ENCODE peak calls at places on chromosomes 5 and 9, in five cellular contexts. B is CD8-positive, alpha-beta T cell; O is skeletal muscle cell; U is adrenal gland; D is RCC 7860. R is an unnamed sample.

GRCh38 chr5:149605998-149606721 is 24.9 kb downstream of the ARHGEF37 start:
- DNase-seq in B (no peak), O (peak), U (no peak), D (peak), R (no peak)

GRCh38 chr5:154236011-154236410 is 45.5 kb downstream of the GALNT10 start:
- DNase-seq in B (no peak), O (no peak), U (no peak), D (no peak), R (no peak)

GRCh38 chr9:17936365-17936764 is 357.5 kb downstream of the SH3GL2 start:
- DNase-seq in B (no peak), O (no peak), U (no peak), D (no peak), R (no peak)

GRCh38 chr9:93520523-93520922 is 55.9 kb upstream of the PHF2 start:
- DNase-seq in B (no peak), O (no peak), U (no peak), D (no peak), R (peak)

GRCh38 chr9:94096819-94097577 is 12.7 kb downstream of the PTPDC1 start:
- DNase-seq in B (no peak), O (no peak), U (no peak), D (peak), R (no peak)

GRCh38 chr5:141811287-141812155 is 66.7 kb downstream of the PCDH1 start:
- DNase-seq in B (peak), O (no peak), U (peak), D (no peak), R (peak)

GRCh38 chr9:117145811-117146490 is 268.9 kb downstream of the ASTN2 start:
- DNase-seq in B (no peak), O (no peak), U (no peak), D (no peak), R (no peak)

GRCh38 chr5:44646016-44646415 is 162.7 kb upstream of the MRPS30 start:
- DNase-seq in B (no peak), O (no peak), U (no peak), D (no peak), R (no peak)

GRCh38 chr5:172163346-172163745 is 24.7 kb downstream of the STK10 start:
- DNase-seq in B (no peak), O (no peak), U (peak), D (no peak), R (no peak)

GRCh38 chr9:95494416-95495371 is 22.1 kb downstream of the PTCH1 start:
- DNase-seq in B (peak), O (peak), U (peak), D (no peak), R (peak)

GRCh38 chr9:93669116-93669957 is 93.0 kb downstream of the PHF2 start:
- DNase-seq in B (no peak), O (no peak), U (no peak), D (no peak), R (no peak)

R was measured in SK-N-SH.